ENCODE peak calls at places on chromosomes 7 and 10, in five cellular contexts. One of them, this sample, is unnamed.

GRCh38 chr7:90404777-90405176 is 1.5 kb downstream of the CLDN12 start:
- DNase-seq in IMR-90: peak
- DNase-seq in mesenchymal stem cell: peak
- DNase-seq in neuronal stem cell: no peak
- DNase-seq in H1: no peak
- DNase-seq in this sample: no peak

GRCh38 chr10:28981007-28981406 is 303.7 kb downstream of the BAMBI start:
- DNase-seq in neuronal stem cell: no peak
- DNase-seq in H1: no peak
- DNase-seq in IMR-90: no peak
- DNase-seq in mesenchymal stem cell: no peak
- DNase-seq in this sample: no peak

GRCh38 chr10:68800196-68800595 is 27.1 kb upstream of the STOX1 start:
- DNase-seq in mesenchymal stem cell: no peak
- DNase-seq in neuronal stem cell: no peak
- DNase-seq in IMR-90: no peak
- DNase-seq in H1: no peak
- DNase-seq in this sample: no peak

GRCh38 chr10:97543025-97543546 is 29.5 kb upstream of the ANKRD2 start:
- DNase-seq in neuronal stem cell: no peak
- DNase-seq in mesenchymal stem cell: peak
- DNase-seq in H1: no peak
- DNase-seq in IMR-90: peak
- DNase-seq in this sample: no peak

GRCh38 chr10:128070161-128070560 is 56.1 kb downstream of the MKI67 start:
- DNase-seq in mesenchymal stem cell: no peak
- DNase-seq in IMR-90: no peak
- DNase-seq in neuronal stem cell: no peak
- DNase-seq in H1: no peak
- DNase-seq in this sample: no peak

GRCh38 chr7:69430502-69431145 is 167.7 kb upstream of the AUTS2 start:
- DNase-seq in neuronal stem cell: no peak
- DNase-seq in H1: no peak
- DNase-seq in IMR-90: no peak
- DNase-seq in mesenchymal stem cell: no peak
- DNase-seq in this sample: peak

GRCh38 chr10:71831646-71832552 is 19.2 kb downstream of the PSAP start:
- DNase-seq in IMR-90: peak
- DNase-seq in mesenchymal stem cell: no peak
- DNase-seq in H1: no peak
- DNase-seq in neuronal stem cell: no peak
- DNase-seq in this sample: no peak

GRCh38 chr10:119505131-119505551 is 37.4 kb downstream of the RGS10 start:
- DNase-seq in H1: no peak
- DNase-seq in neuronal stem cell: no peak
- DNase-seq in IMR-90: no peak
- DNase-seq in mesenchymal stem cell: no peak
- DNase-seq in this sample: no peak

GRCh38 chr10:98664329-98665042 is 217.8 kb upstream of the HPS1 start:
- DNase-seq in neuronal stem cell: no peak
- DNase-seq in IMR-90: peak
- DNase-seq in H1: no peak
- DNase-seq in mesenchymal stem cell: no peak
- DNase-seq in this sample: peak

DNA sequence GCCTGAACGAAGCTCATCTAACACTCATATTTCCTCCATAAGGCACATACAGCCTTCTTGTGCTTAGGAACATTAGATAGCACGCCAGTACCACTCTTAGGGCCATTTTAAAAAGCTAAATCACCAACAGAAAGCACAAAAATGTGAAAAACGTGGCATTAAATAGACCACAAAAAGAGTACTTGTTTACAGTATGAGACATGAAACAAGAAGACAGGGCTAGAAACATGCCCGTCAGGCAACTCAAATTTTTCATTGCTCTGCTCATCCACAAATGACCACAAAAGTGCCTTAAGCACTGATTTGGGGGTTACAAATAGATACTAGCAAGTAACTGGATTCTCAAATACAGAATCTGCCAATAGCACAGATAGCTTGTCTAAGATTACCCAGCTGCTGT is 67.8 kb downstream of the ELMO1 start:
- DNase-seq in IMR-90: no peak
- DNase-seq in mesenchymal stem cell: no peak
- DNase-seq in neuronal stem cell: no peak
- DNase-seq in H1: no peak
- DNase-seq in this sample: no peak
- H2BK15ac ChIP-seq in IMR-90: no peak
- H2BK15ac ChIP-seq in mesenchymal stem cell: no peak
- H2BK15ac ChIP-seq in neuronal stem cell: no peak
- H2BK15ac ChIP-seq in H1: no peak
- H2BK15ac ChIP-seq in this sample: no peak

DNA sequence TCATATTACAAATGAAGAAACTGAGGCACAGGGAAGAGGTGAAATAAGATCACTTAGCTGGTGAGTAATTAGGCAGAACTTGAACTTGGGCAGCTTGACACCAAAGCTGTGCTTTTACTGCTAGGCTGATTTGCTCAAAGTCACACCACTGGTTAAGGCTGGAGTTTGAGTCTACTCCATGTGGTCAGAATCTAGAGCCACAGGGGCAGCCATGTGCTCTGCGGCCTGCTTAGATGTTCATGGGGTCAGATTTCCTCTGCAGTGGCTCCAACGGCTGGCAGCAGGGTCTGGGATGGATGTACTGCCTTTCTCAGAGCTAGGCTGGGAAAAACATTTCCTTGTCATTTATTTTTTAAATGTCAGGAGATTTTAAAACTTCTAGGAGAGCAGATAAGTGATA is 417.5 kb downstream of the KCNMA1 start:
- DNase-seq in H1: no peak
- DNase-seq in mesenchymal stem cell: no peak
- DNase-seq in neuronal stem cell: no peak
- DNase-seq in IMR-90: no peak
- DNase-seq in this sample: no peak
- H4K91ac ChIP-seq in H1: no peak
- H4K91ac ChIP-seq in mesenchymal stem cell: no peak
- H4K91ac ChIP-seq in neuronal stem cell: no peak
- H4K91ac ChIP-seq in IMR-90: no peak
- H4K91ac ChIP-seq in this sample: no peak

DNA sequence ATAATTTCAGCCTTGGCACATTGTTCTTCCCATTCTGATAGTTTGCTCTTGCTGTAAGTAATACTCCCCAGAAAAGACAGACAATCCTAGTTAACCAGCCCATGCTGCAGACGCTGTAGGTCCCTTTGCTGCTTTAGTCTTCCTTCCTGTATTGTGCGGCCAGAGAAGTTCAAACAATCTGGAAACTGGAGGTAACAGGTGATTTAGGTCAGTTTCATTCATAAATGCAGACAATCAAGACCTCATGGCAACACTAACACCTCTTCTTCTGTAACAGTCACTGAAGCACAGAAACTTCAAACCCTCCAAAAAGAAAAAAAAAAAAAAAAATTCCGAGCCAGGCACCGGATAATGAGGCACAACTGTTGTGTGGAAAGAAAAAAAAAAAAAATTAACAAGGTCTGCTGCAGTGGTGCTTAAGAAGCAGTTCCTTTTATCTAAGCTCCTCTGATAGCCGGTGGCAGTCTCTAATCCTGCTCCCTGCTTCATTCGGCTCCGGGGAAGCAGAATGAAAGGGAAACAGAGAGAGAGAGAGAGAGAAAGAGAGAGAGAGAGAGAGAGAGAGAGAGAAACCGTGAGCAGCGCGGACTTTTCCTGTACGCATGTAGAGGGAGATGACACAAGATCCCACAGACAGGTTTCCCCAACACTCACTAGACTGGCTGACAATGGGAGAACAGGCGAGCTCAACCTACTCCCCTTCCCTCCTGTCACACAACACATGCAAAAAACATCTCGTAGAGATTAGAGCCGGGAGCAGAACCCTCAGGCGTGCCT is at the start of gene SEMA3A:
- DNase-seq in mesenchymal stem cell: peak
- DNase-seq in neuronal stem cell: peak
- DNase-seq in H1: no peak
- DNase-seq in IMR-90: peak
- DNase-seq in this sample: peak
- H2BK15ac ChIP-seq in mesenchymal stem cell: no peak
- H2BK15ac ChIP-seq in neuronal stem cell: no peak
- H2BK15ac ChIP-seq in H1: no peak
- H2BK15ac ChIP-seq in IMR-90: peak
- H2BK15ac ChIP-seq in this sample: no peak

GRCh38 chr7:36862685-36863375 is 138.5 kb upstream of the AOAH start:
- DNase-seq in H1: no peak
- DNase-seq in mesenchymal stem cell: no peak
- DNase-seq in IMR-90: no peak
- DNase-seq in neuronal stem cell: no peak
- DNase-seq in this sample: no peak
- H4K91ac ChIP-seq in H1: no peak
- H4K91ac ChIP-seq in mesenchymal stem cell: no peak
- H4K91ac ChIP-seq in IMR-90: no peak
- H4K91ac ChIP-seq in neuronal stem cell: no peak
- H4K91ac ChIP-seq in this sample: no peak